ENCODE peak calls at places on chromosomes 12 and 14, in eight cellular contexts. T is upper lobe of right lung; R is keratinocyte; B is HEK293T; N is ureter; U is activated naive CD8-positive, alpha-beta T cell treated with anti-CD3 and anti-CD28 coated beads, Interleukin-2, amount 50 U/mL, for 24 hours; X is foreskin fibroblast; Z is fibroblast of lung. P is an unnamed sample.

GRCh38 chr14:104518659-104519350 is 60.8 kb upstream of the C14orf180 start:
- DNase-seq in B (no peak), N (peak), R (no peak), X (no peak), T (no peak), Z (no peak), U (no peak), P (no peak)

GRCh38 chr14:57871487-57872080 is 5.7 kb upstream of the SLC35F4 start:
- DNase-seq in N (no peak), B (peak), X (peak), U (no peak), Z (peak), R (no peak), T (no peak), P (peak)

GRCh38 chr12:50960130-50960529 is 7.8 kb downstream of the HIGD1C start:
- DNase-seq in X (no peak), N (no peak), Z (peak), T (no peak), R (no peak), U (no peak), B (no peak), P (no peak)

GRCh38 chr12:44780221-44780770 is 95.8 kb downstream of the NELL2 start:
- DNase-seq in T (no peak), N (no peak), B (no peak), R (no peak), X (no peak), Z (no peak), U (no peak), P (no peak)

GRCh38 chr14:74459981-74460380 is 33.1 kb downstream of the NPC2 start:
- DNase-seq in Z (no peak), R (no peak), U (no peak), X (no peak), T (no peak), B (no peak), N (no peak), P (no peak)

GRCh38 chr12:57049890-57050289 is at the start of gene MYO1A:
- DNase-seq in N (no peak), T (no peak), X (no peak), B (no peak), R (no peak), U (no peak), Z (peak), P (peak)

GRCh38 chr12:32761716-32762115 is 6.0 kb upstream of the YARS2 start:
- DNase-seq in N (no peak), T (no peak), B (no peak), U (no peak), R (no peak), X (no peak), Z (no peak), P (no peak)

GRCh38 chr12:66647034-66647691 is 31.7 kb downstream of the GRIP1 start:
- DNase-seq in T (no peak), Z (peak), B (no peak), X (peak), U (no peak), R (peak), N (no peak), P (peak)

GRCh38 chr14:104639889-104640548 is 35.4 kb upstream of the TMEM179 start:
- DNase-seq in R (no peak), B (peak), U (peak), N (peak), Z (peak), X (peak), T (peak), P (peak)

GRCh38 chr12:20917269-20917668 is 106.8 kb downstream of the SLCO1B3 start:
- DNase-seq in Z (no peak), B (no peak), R (no peak), X (no peak), N (no peak), T (no peak), U (no peak), P (no peak)

GRCh38 chr12:52805739-52806138 is 8.2 kb downstream of the KRT4 start:
- DNase-seq in X (no peak), U (no peak), N (no peak), R (no peak), T (no peak), Z (no peak), B (no peak), P (no peak)

GRCh38 chr12:80445083-80445482 is 1.0 kb downstream of the PTPRQ start:
- DNase-seq in N (no peak), R (no peak), T (no peak), Z (peak), U (no peak), X (no peak), B (no peak), P (no peak)

P was measured in ACHN.